ENCODE peak calls at places on chromosomes 7 and 10, in seven cellular contexts. R, U, I, A, N, K and Q are unnamed samples. For H3K27me3, the result is how much of the 10 kb centered on the place peaks cover.

GRCh38 chr7:4612939-4613841 is 68.9 kb upstream of the FOXK1 start:
- DNase-seq in U (peak), K (no peak), I (no peak), A (no peak), R (peak), N (no peak), Q (no peak)

GRCh38 chr7:17934612-17935247 is 5.6 kb downstream of the SNX13 start:
- DNase-seq in A (no peak), I (no peak), R (no peak), N (no peak), U (no peak), K (no peak), Q (no peak)

GRCh38 chr10:129466703-129467345 is at the start of gene MGMT:
- DNase-seq in R (peak), K (peak), N (peak), U (peak), I (peak), A (peak), Q (peak)

GRCh38 chr10:97801449-97801848 is 29.6 kb upstream of the SFRP5 start:
- DNase-seq in A (no peak), U (no peak), I (no peak), N (no peak), K (no peak), R (no peak), Q (no peak)

GRCh38 chr10:77872151-77872946 is 54.2 kb downstream of the DLG5 start:
- DNase-seq in I (no peak), K (no peak), R (no peak), N (no peak), U (no peak), A (no peak), Q (no peak)

GRCh38 chr7:100372256-100372655 is 1.0 kb upstream of the PILRA start:
- DNase-seq in I (no peak), U (no peak), N (no peak), A (peak), R (no peak), K (no peak), Q (peak)

GRCh38 chr10:119818889-119819270 is 53.8 kb downstream of the MCMBP start:
- DNase-seq in N (no peak), R (no peak), A (no peak), I (no peak), K (no peak), U (no peak), Q (no peak)

GRCh38 chr7:146129296-146129695 is 12.7 kb downstream of the CNTNAP2 start:
- DNase-seq in R (no peak), K (no peak), N (no peak), A (no peak), U (no peak), I (no peak), Q (no peak)

GRCh38 chr7:47786557-47787248 is 161.6 kb downstream of the PKD1L1 start:
- DNase-seq in I (no peak), R (no peak), U (peak), A (no peak), N (no peak), K (peak), Q (no peak)

GRCh38 chr7:30159698-30160143 is 24.9 kb downstream of the MTURN start:
- DNase-seq in U (no peak), N (no peak), R (no peak), K (no peak), I (peak), A (peak), Q (peak)

GRCh38 chr7:80876894-80877414 is 41.9 kb downstream of the SEMA3C start:
- DNase-seq in I (no peak), U (no peak), A (no peak), N (no peak), K (no peak), R (no peak), Q (no peak)

GRCh38 chr10:35271086-35271834 is 65.0 kb upstream of the CCNY start:
- DNase-seq in I (no peak), N (no peak), A (no peak), U (no peak), R (no peak), K (no peak), Q (no peak)

GRCh38 chr7:41599760-41600159 is 103.1 kb downstream of the INHBA start:
- DNase-seq in A (no peak), I (no peak), K (no peak), U (no peak), N (no peak), R (no peak), Q (no peak)

GRCh38 chr7:6078548-6078947 is 47.4 kb downstream of the ANKRD61 start:
- DNase-seq in U (no peak), I (no peak), N (no peak), R (no peak), K (no peak), A (no peak), Q (no peak)

GRCh38 chr10:123635131-123635530 is 31.0 kb upstream of the GPR26 start:
- DNase-seq in R (no peak), A (no peak), U (no peak), N (no peak), K (no peak), I (no peak), Q (no peak)

GRCh38 chr10:103916254-103916653 is 1.7 kb downstream of the STN1 start:
- DNase-seq in I (no peak), A (no peak), N (no peak), K (no peak), U (no peak), R (no peak), Q (no peak)

GRCh38 chr7:81273601-81274397 is 354.9 kb upstream of the SEMA3C start:
- DNase-seq in U (no peak), I (no peak), K (no peak), R (no peak), A (no peak), N (no peak), Q (no peak)

GRCh38 chr10:87862644-87863101 is 660 bp downstream of the KLLN start:
- DNase-seq in I (peak), A (no peak), K (no peak), R (no peak), N (peak), U (no peak), Q (no peak)

GRCh38 chr7:143362126-143362961 is at the start of gene FAM131B:
- DNase-seq in A (peak), N (no peak), K (no peak), U (no peak), R (no peak), I (peak), Q (no peak)

GRCh38 chr7:92794386-92794785 is 42.0 kb downstream of the CDK6 start:
- DNase-seq in N (no peak), U (no peak), I (no peak), K (no peak), A (no peak), R (no peak), Q (no peak)

GRCh38 chr10:110006358-110007170 is 1.2 kb upstream of the ADD3 start:
- DNase-seq in U (peak), K (peak), A (peak), I (peak), N (peak), R (no peak), Q (no peak)

GRCh38 chr7:99252166-99252895 is 20.3 kb upstream of the MYH16 start:
- DNase-seq in K (no peak), N (no peak), U (no peak), A (no peak), I (no peak), R (no peak), Q (no peak)

GRCh38 chr7:46812047-46812672 is 769.8 kb downstream of the TNS3 start:
- DNase-seq in A (no peak), K (no peak), U (no peak), N (no peak), R (no peak), I (no peak), Q (no peak)

GRCh38 chr10:104080762-104081161 is 4.9 kb downstream of the COL17A1 start:
- DNase-seq in I (peak), U (no peak), K (no peak), N (no peak), R (no peak), A (no peak), Q (no peak)

GRCh38 chr7:73833251-73833919 is 2.6 kb downstream of the CLDN4 start:
- DNase-seq in R (no peak), K (no peak), U (no peak), N (no peak), I (peak), A (no peak), Q (no peak)

GRCh38 chr10:132292972-132293415 is 14.8 kb downstream of the STK32C start:
- DNase-seq in A (peak), U (peak), N (no peak), I (no peak), K (no peak), R (peak), Q (peak)

GRCh38 chr7:100983451-100984187 is 14.3 kb downstream of the MUC12 start:
- DNase-seq in K (no peak), N (no peak), R (no peak), U (peak), A (peak), I (no peak), Q (no peak)

GRCh38 chr10:91924212-91925021 is 847 bp downstream of the BTAF1 start:
- DNase-seq in U (no peak), K (no peak), N (no peak), A (no peak), I (no peak), R (no peak), Q (no peak)

GRCh38 chr10:85651507-85651902 is 715.1 kb downstream of the GRID1 start:
- DNase-seq in R (no peak), I (no peak), A (no peak), U (no peak), N (no peak), K (no peak), Q (no peak)

GRCh38 chr7:156198277-156198676 is 386.0 kb upstream of the SHH start:
- DNase-seq in R (no peak), U (no peak), N (no peak), K (no peak), A (no peak), I (no peak), Q (no peak)
- H3K4me3 ChIP-seq in R (no peak), U (no peak), N (no peak), K (no peak), A (no peak), I (no peak), Q (no peak)

GRCh38 chr10:101772017-101772894 is 3.7 kb downstream of the FGF8 start:
- DNase-seq in U (no peak), N (no peak), R (no peak), A (no peak), K (no peak), I (no peak), Q (no peak)

GRCh38 chr10:101775273-101776131 is at the start of gene FGF8:
- DNase-seq in K (no peak), N (no peak), I (no peak), A (no peak), U (no peak), R (no peak), Q (peak)

GRCh38 chr10:101773923-101774588 is 1.9 kb downstream of the FGF8 start:
- DNase-seq in R (no peak), U (no peak), N (no peak), A (no peak), K (no peak), I (no peak), Q (no peak)

GRCh38 chr10:101772895-101773761 is 2.8 kb downstream of the FGF8 start:
- DNase-seq in U (no peak), K (no peak), A (no peak), R (no peak), I (no peak), N (no peak), Q (peak)

DNA sequence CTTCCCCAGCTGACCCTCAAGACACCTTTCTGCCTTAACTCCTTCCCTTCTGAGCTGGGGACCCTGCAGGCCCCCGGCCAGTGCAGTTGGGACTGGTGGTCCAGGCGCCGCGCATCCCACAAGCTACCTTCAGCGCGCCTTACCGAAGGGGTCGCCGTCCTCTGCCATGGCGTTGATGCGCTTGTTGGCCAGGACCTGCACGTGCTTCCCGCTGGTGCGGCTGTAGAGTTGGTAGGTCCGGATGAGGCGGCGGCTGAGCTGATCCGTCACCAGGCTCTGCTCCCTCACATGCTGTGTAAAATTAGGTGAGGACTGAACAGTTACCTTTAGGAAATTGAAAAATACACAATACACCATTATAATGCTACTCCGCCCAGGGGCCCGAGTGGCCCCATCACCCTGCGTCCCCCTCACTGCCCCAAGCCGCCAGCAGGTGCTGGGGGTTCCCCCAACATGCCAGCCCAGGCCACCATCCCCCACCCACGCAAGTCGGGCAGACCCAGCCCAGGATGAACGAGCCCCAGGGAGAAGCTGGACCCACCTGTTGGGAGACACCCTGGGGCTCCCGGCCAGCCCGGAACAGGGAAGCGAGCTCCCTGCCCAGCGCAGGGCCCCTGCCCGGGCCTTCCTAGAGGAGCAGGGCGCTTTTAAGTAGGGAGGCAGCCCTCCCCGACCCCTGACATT is 1.2 kb downstream of the FGF8 start:
- DNase-seq in R (no peak), I (no peak), K (no peak), N (no peak), U (no peak), A (no peak), Q (peak)
- H3K27me3 ChIP-seq in R (under half), I (under half), K (half or more), N (under half), U (under half), A (half or more), Q (half or more)

DNA sequence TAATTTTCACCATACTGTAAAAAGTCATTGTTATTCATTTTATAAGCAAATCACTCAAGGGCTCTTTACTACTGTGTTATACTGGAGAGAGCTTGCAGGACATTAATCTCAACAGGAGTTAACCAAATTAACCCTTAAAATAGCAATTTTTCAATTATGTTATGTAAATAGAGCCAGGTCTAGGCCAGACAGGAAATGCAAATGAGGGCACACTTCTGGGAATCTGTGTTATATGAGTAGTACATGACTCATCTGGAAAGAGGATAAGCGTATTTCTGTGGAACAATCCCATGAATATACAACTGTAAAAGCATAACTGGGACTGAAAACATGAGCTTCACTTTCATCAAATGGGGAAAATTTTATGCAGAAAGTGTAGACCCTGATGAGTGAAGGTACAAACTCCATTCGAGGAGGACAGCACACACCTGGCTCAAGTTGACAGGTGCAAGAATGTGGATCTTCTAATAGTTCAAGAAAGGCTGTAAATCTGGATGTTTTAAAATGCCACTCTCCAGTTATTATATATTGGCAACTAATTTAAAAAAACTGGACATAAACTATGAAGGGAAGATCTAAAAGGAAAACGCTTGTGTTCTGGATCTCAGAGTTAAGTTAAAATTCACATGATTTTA is 75.3 kb downstream of the ANK3 start:
- DNase-seq in I (no peak), A (no peak), N (no peak), U (no peak), R (no peak), K (no peak), Q (no peak)
- H3K4me3 ChIP-seq in I (no peak), A (no peak), N (no peak), U (no peak), R (no peak), K (no peak), Q (no peak)

DNA sequence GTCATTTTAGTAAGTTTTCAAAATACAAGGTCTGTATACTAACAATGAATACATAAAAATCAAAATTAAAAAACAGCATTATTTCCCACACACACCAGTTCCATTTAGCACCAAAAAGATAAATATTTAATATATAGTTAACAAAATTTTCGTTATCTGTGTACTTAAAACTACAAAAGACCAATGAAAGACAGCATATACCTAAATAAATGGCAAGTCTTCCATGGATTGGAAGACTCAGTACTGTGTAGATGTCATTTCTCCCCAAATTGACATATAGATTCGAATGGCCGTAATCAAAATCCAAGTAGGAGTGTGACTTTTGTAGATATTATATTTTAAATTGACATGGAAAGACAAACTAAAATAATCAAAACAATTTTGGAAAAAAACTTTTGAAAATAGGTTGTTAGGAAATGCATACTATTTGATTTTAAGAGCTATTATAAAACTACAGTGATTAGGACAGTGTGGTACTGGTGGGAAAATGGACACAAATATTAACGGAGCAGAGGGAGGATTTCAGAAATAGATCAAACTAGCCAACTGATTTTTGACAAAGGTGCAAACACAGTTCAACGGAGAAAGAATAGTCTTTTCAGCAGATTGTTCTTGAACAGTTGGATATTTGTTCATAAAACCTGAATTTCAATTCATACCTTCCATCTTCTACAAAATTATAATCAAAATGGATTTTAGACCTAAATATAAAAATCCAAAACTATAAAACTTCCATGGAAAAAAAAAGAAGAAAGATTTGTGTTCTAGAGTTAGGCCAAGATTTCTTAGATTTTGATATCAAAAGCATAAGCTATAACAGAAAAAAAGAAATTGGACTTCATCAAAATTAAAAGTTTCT is 14.8 kb upstream of the KLF14 start:
- DNase-seq in R (no peak), N (no peak), I (no peak), U (no peak), A (no peak), K (no peak), Q (no peak)
- H3K27me3 ChIP-seq in R (under half), N (under half), I (under half), U (under half), A (under half), K (half or more), Q (under half)

DNA sequence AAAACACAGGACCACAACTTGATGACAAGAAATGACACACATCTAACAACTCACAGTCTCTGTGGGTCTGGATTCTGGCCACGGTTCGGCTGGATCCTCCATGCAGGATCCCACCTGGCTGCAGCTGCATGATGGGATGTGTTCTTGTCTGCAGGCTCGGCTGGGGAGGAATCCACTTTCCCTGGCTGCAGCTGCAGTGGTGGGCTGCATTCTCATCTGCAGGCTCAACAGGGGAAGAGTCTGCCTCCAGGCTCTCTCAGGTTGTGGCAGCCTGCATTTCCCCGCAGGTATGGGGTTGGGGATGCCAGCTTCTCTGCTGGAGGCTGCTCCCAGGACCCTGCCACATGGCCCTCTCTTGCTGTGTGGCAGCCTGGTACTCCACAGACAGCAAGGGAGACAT is 64.9 kb downstream of the MICALL2 start:
- DNase-seq in A (no peak), N (no peak), K (no peak), U (no peak), I (no peak), R (no peak), Q (no peak)
- H3K4me3 ChIP-seq in A (no peak), N (no peak), K (no peak), U (no peak), I (no peak), R (no peak), Q (no peak)